ENCODE peak calls at places on chromosome 21, in ten cellular contexts. One of them, this sample, is unnamed.

GRCh38 chr21:20997633-20998455 is at the start of gene NCAM2:
- DNase-seq in right atrium auricular region: peak; percentile 73
- DNase-seq in left colon: peak; percentile 71
- DNase-seq in AG08396: peak; percentile 85
- DNase-seq in cardiac fibroblast: peak; percentile 92
- DNase-seq in activated T-cell treated with anti-CD3 and anti-CD28 coated beads, Interleukin-2, amount 50 U/mL, for 48 hours: peak; percentile 73
- DNase-seq in GM13977: peak; percentile 27
- DNase-seq in coronary artery: peak; percentile 75
- DNase-seq in GM12865: peak; percentile 24
- DNase-seq in stimulated activated CD4-positive, alpha-beta T cell treated with anti-CD3 and anti-CD28 coated beads, TNF-alpha, amount 100 ng/mL, for 24 hours: no peak
- DNase-seq in this sample: peak; percentile 54

GRCh38 chr21:8989883-8990325 is 1531.5 kb upstream of the TPTE start:
- DNase-seq in AG08396: no peak
- DNase-seq in cardiac fibroblast: no peak
- DNase-seq in GM12865: no peak
- DNase-seq in activated T-cell treated with anti-CD3 and anti-CD28 coated beads, Interleukin-2, amount 50 U/mL, for 48 hours: no peak
- DNase-seq in coronary artery: no peak
- DNase-seq in stimulated activated CD4-positive, alpha-beta T cell treated with anti-CD3 and anti-CD28 coated beads, TNF-alpha, amount 100 ng/mL, for 24 hours: no peak
- DNase-seq in GM13977: peak; percentile 35
- DNase-seq in left colon: no peak
- DNase-seq in right atrium auricular region: peak; percentile 56
- DNase-seq in this sample: no peak

GRCh38 chr21:23524685-23525084 is 2082.6 kb downstream of the MRPL39 start:
- DNase-seq in left colon: no peak
- DNase-seq in cardiac fibroblast: no peak
- DNase-seq in activated T-cell treated with anti-CD3 and anti-CD28 coated beads, Interleukin-2, amount 50 U/mL, for 48 hours: no peak
- DNase-seq in stimulated activated CD4-positive, alpha-beta T cell treated with anti-CD3 and anti-CD28 coated beads, TNF-alpha, amount 100 ng/mL, for 24 hours: no peak
- DNase-seq in AG08396: no peak
- DNase-seq in right atrium auricular region: no peak
- DNase-seq in GM13977: no peak
- DNase-seq in GM12865: no peak
- DNase-seq in coronary artery: no peak
- DNase-seq in this sample: no peak

GRCh38 chr21:39662411-39662953 is 49.7 kb downstream of the B3GALT5 start:
- DNase-seq in cardiac fibroblast: no peak
- DNase-seq in GM13977: no peak
- DNase-seq in stimulated activated CD4-positive, alpha-beta T cell treated with anti-CD3 and anti-CD28 coated beads, TNF-alpha, amount 100 ng/mL, for 24 hours: no peak
- DNase-seq in GM12865: no peak
- DNase-seq in coronary artery: peak; percentile 35
- DNase-seq in activated T-cell treated with anti-CD3 and anti-CD28 coated beads, Interleukin-2, amount 50 U/mL, for 48 hours: no peak
- DNase-seq in AG08396: no peak
- DNase-seq in right atrium auricular region: peak; percentile 46
- DNase-seq in left colon: no peak
- DNase-seq in this sample: no peak

GRCh38 chr21:31900121-31900895 is 27.5 kb downstream of the HUNK start:
- DNase-seq in left colon: peak; percentile 61
- DNase-seq in cardiac fibroblast: no peak
- DNase-seq in AG08396: no peak
- DNase-seq in stimulated activated CD4-positive, alpha-beta T cell treated with anti-CD3 and anti-CD28 coated beads, TNF-alpha, amount 100 ng/mL, for 24 hours: no peak
- DNase-seq in GM12865: no peak
- DNase-seq in activated T-cell treated with anti-CD3 and anti-CD28 coated beads, Interleukin-2, amount 50 U/mL, for 48 hours: no peak
- DNase-seq in GM13977: no peak
- DNase-seq in coronary artery: no peak
- DNase-seq in right atrium auricular region: no peak
- DNase-seq in this sample: no peak

GRCh38 chr21:38487906-38488639 is 10.2 kb downstream of the ERG start:
- DNase-seq in stimulated activated CD4-positive, alpha-beta T cell treated with anti-CD3 and anti-CD28 coated beads, TNF-alpha, amount 100 ng/mL, for 24 hours: no peak
- DNase-seq in right atrium auricular region: no peak
- DNase-seq in cardiac fibroblast: no peak
- DNase-seq in GM13977: no peak
- DNase-seq in coronary artery: no peak
- DNase-seq in GM12865: no peak
- DNase-seq in left colon: no peak
- DNase-seq in activated T-cell treated with anti-CD3 and anti-CD28 coated beads, Interleukin-2, amount 50 U/mL, for 48 hours: no peak
- DNase-seq in AG08396: no peak
- DNase-seq in this sample: no peak

GRCh38 chr21:33916200-33916567 is 580 bp upstream of the ATP5PO start:
- DNase-seq in coronary artery: no peak
- DNase-seq in right atrium auricular region: no peak
- DNase-seq in cardiac fibroblast: no peak
- DNase-seq in left colon: no peak
- DNase-seq in activated T-cell treated with anti-CD3 and anti-CD28 coated beads, Interleukin-2, amount 50 U/mL, for 48 hours: no peak
- DNase-seq in stimulated activated CD4-positive, alpha-beta T cell treated with anti-CD3 and anti-CD28 coated beads, TNF-alpha, amount 100 ng/mL, for 24 hours: no peak
- DNase-seq in GM12865: no peak
- DNase-seq in GM13977: no peak
- DNase-seq in AG08396: no peak
- DNase-seq in this sample: no peak

GRCh38 chr21:32378956-32379355 is 13.9 kb downstream of the URB1 start:
- DNase-seq in GM13977: no peak
- DNase-seq in activated T-cell treated with anti-CD3 and anti-CD28 coated beads, Interleukin-2, amount 50 U/mL, for 48 hours: no peak
- DNase-seq in GM12865: no peak
- DNase-seq in stimulated activated CD4-positive, alpha-beta T cell treated with anti-CD3 and anti-CD28 coated beads, TNF-alpha, amount 100 ng/mL, for 24 hours: no peak
- DNase-seq in right atrium auricular region: no peak
- DNase-seq in AG08396: no peak
- DNase-seq in coronary artery: no peak
- DNase-seq in cardiac fibroblast: no peak
- DNase-seq in left colon: no peak
- DNase-seq in this sample: no peak

GRCh38 chr21:25557170-25557569 is 50.1 kb downstream of the MRPL39 start:
- DNase-seq in stimulated activated CD4-positive, alpha-beta T cell treated with anti-CD3 and anti-CD28 coated beads, TNF-alpha, amount 100 ng/mL, for 24 hours: no peak
- DNase-seq in right atrium auricular region: no peak
- DNase-seq in GM12865: no peak
- DNase-seq in cardiac fibroblast: no peak
- DNase-seq in AG08396: no peak
- DNase-seq in activated T-cell treated with anti-CD3 and anti-CD28 coated beads, Interleukin-2, amount 50 U/mL, for 48 hours: no peak
- DNase-seq in left colon: no peak
- DNase-seq in GM13977: no peak
- DNase-seq in coronary artery: no peak
- DNase-seq in this sample: no peak

GRCh38 chr21:46005481-46005881 is 23.9 kb downstream of the COL6A1 start:
- DNase-seq in cardiac fibroblast: no peak
- DNase-seq in right atrium auricular region: peak; percentile 55
- DNase-seq in stimulated activated CD4-positive, alpha-beta T cell treated with anti-CD3 and anti-CD28 coated beads, TNF-alpha, amount 100 ng/mL, for 24 hours: no peak
- DNase-seq in AG08396: no peak
- DNase-seq in coronary artery: peak; percentile 72
- DNase-seq in activated T-cell treated with anti-CD3 and anti-CD28 coated beads, Interleukin-2, amount 50 U/mL, for 48 hours: peak; percentile 5
- DNase-seq in GM13977: no peak
- DNase-seq in GM12865: no peak
- DNase-seq in left colon: no peak
- DNase-seq in this sample: no peak

GRCh38 chr21:33761104-33762036 is 119.1 kb downstream of the ITSN1 start:
- DNase-seq in left colon: no peak
- DNase-seq in stimulated activated CD4-positive, alpha-beta T cell treated with anti-CD3 and anti-CD28 coated beads, TNF-alpha, amount 100 ng/mL, for 24 hours: no peak
- DNase-seq in cardiac fibroblast: peak; percentile 97
- DNase-seq in GM12865: peak; percentile 35
- DNase-seq in AG08396: peak; percentile 75
- DNase-seq in coronary artery: no peak
- DNase-seq in GM13977: no peak
- DNase-seq in activated T-cell treated with anti-CD3 and anti-CD28 coated beads, Interleukin-2, amount 50 U/mL, for 48 hours: no peak
- DNase-seq in right atrium auricular region: no peak
- DNase-seq in this sample: no peak

GRCh38 chr21:45899317-45900033 is 82.1 kb upstream of the COL6A1 start:
- DNase-seq in activated T-cell treated with anti-CD3 and anti-CD28 coated beads, Interleukin-2, amount 50 U/mL, for 48 hours: no peak
- DNase-seq in coronary artery: no peak
- DNase-seq in GM13977: no peak
- DNase-seq in cardiac fibroblast: no peak
- DNase-seq in GM12865: no peak
- DNase-seq in right atrium auricular region: no peak
- DNase-seq in left colon: no peak
- DNase-seq in stimulated activated CD4-positive, alpha-beta T cell treated with anti-CD3 and anti-CD28 coated beads, TNF-alpha, amount 100 ng/mL, for 24 hours: no peak
- DNase-seq in AG08396: no peak
- DNase-seq in this sample: no peak

GRCh38 chr21:42526379-42526727 is 12.7 kb downstream of the SLC37A1 start:
- DNase-seq in stimulated activated CD4-positive, alpha-beta T cell treated with anti-CD3 and anti-CD28 coated beads, TNF-alpha, amount 100 ng/mL, for 24 hours: no peak
- DNase-seq in activated T-cell treated with anti-CD3 and anti-CD28 coated beads, Interleukin-2, amount 50 U/mL, for 48 hours: no peak
- DNase-seq in GM13977: no peak
- DNase-seq in AG08396: no peak
- DNase-seq in right atrium auricular region: no peak
- DNase-seq in coronary artery: peak; percentile 70
- DNase-seq in left colon: peak; percentile 86
- DNase-seq in GM12865: no peak
- DNase-seq in cardiac fibroblast: no peak
- DNase-seq in this sample: no peak

GRCh38 chr21:32920474-32920873 is 105.3 kb upstream of the OLIG2 start:
- DNase-seq in cardiac fibroblast: no peak
- DNase-seq in stimulated activated CD4-positive, alpha-beta T cell treated with anti-CD3 and anti-CD28 coated beads, TNF-alpha, amount 100 ng/mL, for 24 hours: no peak
- DNase-seq in GM12865: no peak
- DNase-seq in activated T-cell treated with anti-CD3 and anti-CD28 coated beads, Interleukin-2, amount 50 U/mL, for 48 hours: no peak
- DNase-seq in AG08396: no peak
- DNase-seq in left colon: no peak
- DNase-seq in GM13977: no peak
- DNase-seq in right atrium auricular region: no peak
- DNase-seq in coronary artery: no peak
- DNase-seq in this sample: no peak

GRCh38 chr21:41775152-41775472 is 8.3 kb upstream of the RIPK4 start:
- DNase-seq in GM13977: no peak
- DNase-seq in coronary artery: no peak
- DNase-seq in right atrium auricular region: no peak
- DNase-seq in stimulated activated CD4-positive, alpha-beta T cell treated with anti-CD3 and anti-CD28 coated beads, TNF-alpha, amount 100 ng/mL, for 24 hours: no peak
- DNase-seq in AG08396: no peak
- DNase-seq in activated T-cell treated with anti-CD3 and anti-CD28 coated beads, Interleukin-2, amount 50 U/mL, for 48 hours: no peak
- DNase-seq in left colon: no peak
- DNase-seq in GM12865: no peak
- DNase-seq in cardiac fibroblast: no peak
- DNase-seq in this sample: no peak

GRCh38 chr21:45634511-45635183 is 8.9 kb upstream of the PCBP3 start:
- DNase-seq in GM13977: peak; percentile 34
- DNase-seq in right atrium auricular region: no peak
- DNase-seq in stimulated activated CD4-positive, alpha-beta T cell treated with anti-CD3 and anti-CD28 coated beads, TNF-alpha, amount 100 ng/mL, for 24 hours: no peak
- DNase-seq in activated T-cell treated with anti-CD3 and anti-CD28 coated beads, Interleukin-2, amount 50 U/mL, for 48 hours: no peak
- DNase-seq in cardiac fibroblast: peak; percentile 72
- DNase-seq in left colon: no peak
- DNase-seq in coronary artery: no peak
- DNase-seq in GM12865: no peak
- DNase-seq in AG08396: no peak
- DNase-seq in this sample: no peak